ENCODE peak calls at places on chromosomes 4 and X, in nine cellular contexts. One of them, this sample, is unnamed.

GRCh38 chr4:83947811-83948210 is 411.9 kb downstream of the GPAT3 start:
- DNase-seq in IMR-90: peak
- DNase-seq in NCI-H2081: no peak
- DNase-seq in H9: no peak
- DNase-seq in iris pigment epithelial cell: no peak
- DNase-seq in HT1080: no peak
- DNase-seq in COR-L47: no peak
- DNase-seq in breast epithelium: no peak
- DNase-seq in activated T-cell treated with anti-CD3 and anti-CD28 coated beads, Interleukin-2, amount 50 U/mL, for 72 hours: no peak
- DNase-seq in this sample: no peak

GRCh38 chr4:1490011-1490905 is 84.0 kb upstream of the NKX1-1 start:
- DNase-seq in IMR-90: no peak
- DNase-seq in NCI-H2081: no peak
- DNase-seq in H9: no peak
- DNase-seq in iris pigment epithelial cell: no peak
- DNase-seq in HT1080: no peak
- DNase-seq in COR-L47: no peak
- DNase-seq in breast epithelium: no peak
- DNase-seq in activated T-cell treated with anti-CD3 and anti-CD28 coated beads, Interleukin-2, amount 50 U/mL, for 72 hours: no peak
- DNase-seq in this sample: no peak

GRCh38 chr4:152310223-152310622 is 225.7 kb downstream of the FBXW7 start:
- DNase-seq in IMR-90: peak
- DNase-seq in NCI-H2081: no peak
- DNase-seq in H9: peak
- DNase-seq in iris pigment epithelial cell: peak
- DNase-seq in HT1080: peak
- DNase-seq in COR-L47: no peak
- DNase-seq in breast epithelium: no peak
- DNase-seq in activated T-cell treated with anti-CD3 and anti-CD28 coated beads, Interleukin-2, amount 50 U/mL, for 72 hours: no peak
- DNase-seq in this sample: no peak

GRCh38 chrX:109352121-109352556 is 129.7 kb downstream of the GUCY2F start:
- DNase-seq in IMR-90: no peak
- DNase-seq in NCI-H2081: no peak
- DNase-seq in H9: no peak
- DNase-seq in iris pigment epithelial cell: peak
- DNase-seq in HT1080: no peak
- DNase-seq in COR-L47: no peak
- DNase-seq in breast epithelium: no peak
- DNase-seq in activated T-cell treated with anti-CD3 and anti-CD28 coated beads, Interleukin-2, amount 50 U/mL, for 72 hours: no peak
- DNase-seq in this sample: no peak

GRCh38 chr4:83113429-83113786 is 1.1 kb downstream of the PLAC8 start:
- DNase-seq in IMR-90: no peak
- DNase-seq in NCI-H2081: no peak
- DNase-seq in H9: no peak
- DNase-seq in iris pigment epithelial cell: no peak
- DNase-seq in HT1080: no peak
- DNase-seq in COR-L47: no peak
- DNase-seq in breast epithelium: no peak
- DNase-seq in activated T-cell treated with anti-CD3 and anti-CD28 coated beads, Interleukin-2, amount 50 U/mL, for 72 hours: no peak
- DNase-seq in this sample: no peak

GRCh38 chrX:57070185-57070984 is 51.0 kb downstream of the SPIN2B start:
- DNase-seq in IMR-90: no peak
- DNase-seq in NCI-H2081: no peak
- DNase-seq in H9: peak
- DNase-seq in iris pigment epithelial cell: no peak
- DNase-seq in HT1080: no peak
- DNase-seq in COR-L47: no peak
- DNase-seq in breast epithelium: no peak
- DNase-seq in activated T-cell treated with anti-CD3 and anti-CD28 coated beads, Interleukin-2, amount 50 U/mL, for 72 hours: no peak
- DNase-seq in this sample: no peak

GRCh38 chrX:39204349-39204748 is 403.1 kb downstream of the MID1IP1 start:
- DNase-seq in IMR-90: no peak
- DNase-seq in NCI-H2081: no peak
- DNase-seq in H9: no peak
- DNase-seq in iris pigment epithelial cell: no peak
- DNase-seq in HT1080: no peak
- DNase-seq in COR-L47: no peak
- DNase-seq in breast epithelium: no peak
- DNase-seq in activated T-cell treated with anti-CD3 and anti-CD28 coated beads, Interleukin-2, amount 50 U/mL, for 72 hours: no peak
- DNase-seq in this sample: no peak

GRCh38 chr4:3828546-3828945 is 62.4 kb downstream of the ADRA2C start:
- DNase-seq in IMR-90: no peak
- DNase-seq in NCI-H2081: no peak
- DNase-seq in H9: no peak
- DNase-seq in iris pigment epithelial cell: no peak
- DNase-seq in HT1080: no peak
- DNase-seq in COR-L47: no peak
- DNase-seq in breast epithelium: no peak
- DNase-seq in activated T-cell treated with anti-CD3 and anti-CD28 coated beads, Interleukin-2, amount 50 U/mL, for 72 hours: no peak
- DNase-seq in this sample: no peak

GRCh38 chr4:69546121-69546520 is 50.4 kb upstream of the UGT2B4 start:
- DNase-seq in IMR-90: no peak
- DNase-seq in NCI-H2081: no peak
- DNase-seq in H9: no peak
- DNase-seq in iris pigment epithelial cell: peak
- DNase-seq in HT1080: peak
- DNase-seq in COR-L47: no peak
- DNase-seq in breast epithelium: no peak
- DNase-seq in activated T-cell treated with anti-CD3 and anti-CD28 coated beads, Interleukin-2, amount 50 U/mL, for 72 hours: no peak
- DNase-seq in this sample: no peak

GRCh38 chr4:98517444-98518021 is 140.9 kb downstream of the TSPAN5 start:
- DNase-seq in IMR-90: peak
- DNase-seq in NCI-H2081: no peak
- DNase-seq in H9: no peak
- DNase-seq in iris pigment epithelial cell: peak
- DNase-seq in HT1080: no peak
- DNase-seq in COR-L47: no peak
- DNase-seq in breast epithelium: no peak
- DNase-seq in activated T-cell treated with anti-CD3 and anti-CD28 coated beads, Interleukin-2, amount 50 U/mL, for 72 hours: peak
- DNase-seq in this sample: peak

GRCh38 chr4:78478523-78478922 is 73.0 kb upstream of the ANXA3 start:
- DNase-seq in IMR-90: no peak
- DNase-seq in NCI-H2081: no peak
- DNase-seq in H9: no peak
- DNase-seq in iris pigment epithelial cell: no peak
- DNase-seq in HT1080: no peak
- DNase-seq in COR-L47: no peak
- DNase-seq in breast epithelium: no peak
- DNase-seq in activated T-cell treated with anti-CD3 and anti-CD28 coated beads, Interleukin-2, amount 50 U/mL, for 72 hours: no peak
- DNase-seq in this sample: no peak

GRCh38 chrX:112081781-112082482 is 644 bp downstream of the TRPC5 start:
- DNase-seq in IMR-90: no peak
- DNase-seq in NCI-H2081: no peak
- DNase-seq in H9: peak
- DNase-seq in iris pigment epithelial cell: no peak
- DNase-seq in HT1080: no peak
- DNase-seq in COR-L47: no peak
- DNase-seq in breast epithelium: no peak
- DNase-seq in activated T-cell treated with anti-CD3 and anti-CD28 coated beads, Interleukin-2, amount 50 U/mL, for 72 hours: no peak
- DNase-seq in this sample: no peak

GRCh38 chr4:40736910-40737309 is 12.8 kb upstream of the NSUN7 start:
- DNase-seq in IMR-90: peak
- DNase-seq in NCI-H2081: peak
- DNase-seq in H9: no peak
- DNase-seq in iris pigment epithelial cell: peak
- DNase-seq in HT1080: peak
- DNase-seq in COR-L47: peak
- DNase-seq in breast epithelium: no peak
- DNase-seq in activated T-cell treated with anti-CD3 and anti-CD28 coated beads, Interleukin-2, amount 50 U/mL, for 72 hours: no peak
- DNase-seq in this sample: no peak

GRCh38 chr4:54958236-54958635 is 167.2 kb downstream of the KDR start:
- DNase-seq in IMR-90: peak
- DNase-seq in NCI-H2081: no peak
- DNase-seq in H9: no peak
- DNase-seq in iris pigment epithelial cell: peak
- DNase-seq in HT1080: no peak
- DNase-seq in COR-L47: no peak
- DNase-seq in breast epithelium: no peak
- DNase-seq in activated T-cell treated with anti-CD3 and anti-CD28 coated beads, Interleukin-2, amount 50 U/mL, for 72 hours: no peak
- DNase-seq in this sample: no peak

GRCh38 chr4:8537041-8537461 is 43.1 kb upstream of the GPR78 start:
- DNase-seq in IMR-90: peak
- DNase-seq in NCI-H2081: no peak
- DNase-seq in H9: no peak
- DNase-seq in iris pigment epithelial cell: peak
- DNase-seq in HT1080: peak
- DNase-seq in COR-L47: peak
- DNase-seq in breast epithelium: peak
- DNase-seq in activated T-cell treated with anti-CD3 and anti-CD28 coated beads, Interleukin-2, amount 50 U/mL, for 72 hours: peak
- DNase-seq in this sample: no peak

GRCh38 chr4:1404573-1405248 is 1.5 kb downstream of the NKX1-1 start:
- DNase-seq in IMR-90: no peak
- DNase-seq in NCI-H2081: no peak
- DNase-seq in H9: peak
- DNase-seq in iris pigment epithelial cell: no peak
- DNase-seq in HT1080: no peak
- DNase-seq in COR-L47: no peak
- DNase-seq in breast epithelium: peak
- DNase-seq in activated T-cell treated with anti-CD3 and anti-CD28 coated beads, Interleukin-2, amount 50 U/mL, for 72 hours: no peak
- DNase-seq in this sample: no peak

GRCh38 chr4:183610033-183610432 is 49.0 kb downstream of the RWDD4 start:
- DNase-seq in IMR-90: peak
- DNase-seq in NCI-H2081: no peak
- DNase-seq in H9: no peak
- DNase-seq in iris pigment epithelial cell: peak
- DNase-seq in HT1080: peak
- DNase-seq in COR-L47: no peak
- DNase-seq in breast epithelium: no peak
- DNase-seq in activated T-cell treated with anti-CD3 and anti-CD28 coated beads, Interleukin-2, amount 50 U/mL, for 72 hours: no peak
- DNase-seq in this sample: no peak